ENCODE peak calls at places on chromosomes 7 and 10, in four cellular contexts. Y is HepG2, Z is SK-N-SH, H is GM12878. J is an unnamed sample.

GRCh38 chr7:90384433-90384832 is 18.8 kb upstream of the CLDN12 start:
- DNase-seq in Z (no peak), Y (no peak), H (no peak), J (no peak)

GRCh38 chr7:117844678-117845077 is 28.6 kb downstream of the CTTNBP2 start:
- DNase-seq in Z (no peak), Y (no peak), H (no peak), J (no peak)

GRCh38 chr10:122147731-122148130 is 123.4 kb upstream of the BTBD16 start:
- DNase-seq in Y (no peak), Z (no peak), H (no peak), J (no peak)

GRCh38 chr7:52017802-52018679 is 701.4 kb upstream of the COBL start:
- DNase-seq in Y (peak; percentile 58), H (no peak), Z (peak; percentile 13), J (peak; percentile 38)

GRCh38 chr7:97732567-97733275 is 835 bp downstream of the TAC1 start:
- DNase-seq in H (no peak), Y (no peak), Z (peak; percentile 47), J (no peak)

GRCh38 chr10:114163062-114163861 is 10.7 kb downstream of the CCDC186 start:
- DNase-seq in Y (no peak), Z (no peak), H (no peak), J (no peak)

GRCh38 chr10:107341281-107341680 is 176.8 kb upstream of the SORCS1 start:
- DNase-seq in H (no peak), Y (no peak), Z (no peak), J (no peak)

GRCh38 chr10:73406863-73407262 is 7.0 kb downstream of the ANXA7 start:
- DNase-seq in Y (no peak), H (no peak), Z (no peak), J (peak; percentile 49)

GRCh38 chr10:3779146-3779707 is 5.8 kb downstream of the KLF6 start:
- DNase-seq in Y (no peak), Z (no peak), H (no peak), J (no peak)

GRCh38 chr7:149797771-149798170 is 24.4 kb upstream of the ZNF467 start:
- DNase-seq in H (no peak), Z (no peak), Y (no peak), J (no peak)

GRCh38 chr7:2870471-2870941 is 26.4 kb upstream of the GNA12 start:
- DNase-seq in Y (no peak), H (no peak), Z (peak; percentile 29), J (no peak)

GRCh38 chr7:141271451-141271850 is 197.6 kb downstream of the TMEM178B start:
- DNase-seq in H (no peak), Z (no peak), Y (no peak), J (no peak)

GRCh38 chr10:79182763-79183467 is 114.1 kb downstream of the ZMIZ1 start:
- DNase-seq in Z (no peak), Y (no peak), H (no peak), J (no peak)

DNA sequence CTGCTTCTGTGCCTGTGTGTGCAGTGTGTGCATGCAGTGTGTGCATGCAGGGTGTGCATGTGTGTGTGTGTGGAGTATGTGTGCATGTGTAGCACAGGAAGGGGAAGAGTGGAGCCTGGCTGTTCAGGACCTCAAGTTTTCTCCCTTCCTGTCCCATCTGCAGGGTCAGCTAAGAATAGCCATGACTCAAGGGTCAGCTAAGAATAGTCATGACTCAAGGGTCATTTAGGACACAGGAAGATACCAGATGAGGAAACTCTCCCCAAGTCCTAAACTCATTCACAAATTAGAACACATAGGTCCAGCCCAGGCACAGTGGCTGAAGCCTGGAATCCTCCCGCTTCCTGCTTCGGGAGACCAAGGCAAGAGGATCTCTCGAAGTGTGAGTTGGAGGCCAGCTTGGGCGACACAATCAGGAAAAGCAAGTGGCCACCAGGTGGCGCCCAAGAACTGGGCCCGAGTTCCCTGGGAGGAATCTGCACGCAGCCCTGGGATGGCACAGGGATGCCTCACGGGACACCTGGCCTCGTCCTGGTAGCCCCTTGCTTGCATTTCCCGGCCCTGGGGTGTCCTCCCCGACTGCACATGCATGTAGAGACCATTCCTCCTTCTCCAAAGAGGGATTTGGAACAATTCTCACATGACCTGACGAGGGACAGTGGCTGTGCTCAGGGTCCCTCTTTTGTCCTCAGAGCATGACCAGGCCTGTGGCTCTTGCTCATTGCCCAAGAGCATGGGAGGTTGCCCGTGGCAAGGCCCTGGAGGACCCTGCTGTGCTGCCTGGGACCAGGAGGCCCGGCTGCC is 21.4 kb upstream of the VOPP1 start:
- DNase-seq in Z (peak; percentile 80), Y (peak; percentile 38), H (no peak), J (peak; percentile 80)
- TF ChIP-seq NFIC in Z (no peak), Y (no peak), H (no peak), J (no peak)

DNA sequence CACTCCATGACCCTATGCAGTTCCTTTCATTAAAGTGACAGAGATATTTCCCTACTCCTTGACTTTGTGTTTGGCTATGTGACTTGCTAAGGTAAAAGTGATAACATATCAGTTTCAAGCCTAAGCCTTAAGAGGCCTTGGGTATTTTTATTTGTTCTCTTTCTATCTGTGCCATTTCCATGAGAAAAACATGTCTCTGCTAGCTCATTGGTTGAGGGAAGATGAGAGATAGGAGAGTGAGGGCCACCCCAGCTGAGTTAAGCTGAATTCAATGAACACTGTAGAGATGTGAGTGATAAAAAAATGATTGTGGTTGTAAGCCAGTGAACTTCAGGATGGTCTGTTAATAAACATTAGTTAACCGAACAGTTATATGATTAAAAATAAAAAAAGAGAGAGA is 13.4 kb downstream of the TASOR2 start:
- DNase-seq in Y (no peak), Z (peak; percentile 15), H (no peak), J (peak; percentile 27)
- H3K79me2 ChIP-seq in Y (peaks cover 100% of the 10 kb centered on the region), Z (peaks cover 100% of the 10 kb centered on the region), H (peaks cover 86% of the 10 kb centered on the region), J (peaks cover 100% of the 10 kb centered on the region)

DNA sequence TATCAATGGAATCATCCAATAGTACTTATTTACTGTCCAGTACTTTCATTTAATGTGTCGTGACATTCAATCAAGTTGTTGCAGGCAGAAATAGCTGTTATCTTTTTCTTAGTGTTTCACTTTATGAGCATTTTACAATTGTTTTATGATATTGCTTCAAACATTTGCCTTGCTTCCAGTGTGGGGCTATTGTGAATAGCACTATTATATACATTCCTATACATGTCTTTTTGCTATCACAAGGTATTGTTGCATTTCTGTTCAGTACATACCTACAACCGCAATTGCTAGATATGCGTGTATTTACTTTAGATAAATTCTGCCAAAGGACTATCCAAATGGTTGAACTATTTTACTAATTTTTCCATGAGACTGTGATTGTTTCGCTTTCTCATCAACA is 34.9 kb downstream of the CYP2C8 start:
- DNase-seq in Y (no peak), Z (no peak), H (no peak), J (no peak)
- TF ChIP-seq NFIC in Y (no peak), Z (no peak), H (no peak), J (no peak)

GRCh38 chr10:119770928-119771327 is 45.1 kb downstream of the INPP5F start:
- DNase-seq in Z (no peak), Y (no peak), H (no peak), J (no peak)
- H3K79me2 ChIP-seq in Z (peaks cover 20% of the 10 kb centered on the region), Y (peaks cover 2% of the 10 kb centered on the region), H (no peaks in the 10 kb centered on the region), J (no peaks in the 10 kb centered on the region)

GRCh38 chr10:126080879-126081331 is 184.5 kb downstream of the FANK1 start:
- DNase-seq in H (no peak), Z (no peak), Y (no peak), J (no peak)
- TF ChIP-seq NFIC in H (no peak), Z (no peak), Y (no peak), J (no peak)